ENCODE peak calls at places on chromosome 2, in four cellular contexts. P, H, I and C are unnamed samples.

GRCh38 chr2:45908316-45909150 is 257.1 kb downstream of the PRKCE start:
- DNase-seq in P (no peak), H (no peak), I (no peak), C (no peak)

GRCh38 chr2:144515694-144516416 is 4.1 kb downstream of the ZEB2 start:
- DNase-seq in P (no peak), H (no peak), I (no peak), C (no peak)

GRCh38 chr2:215435261-215435808 is 533 bp downstream of the FN1 start:
- DNase-seq in P (no peak), H (no peak), I (no peak), C (no peak)

GRCh38 chr2:74919827-74920226 is 38.6 kb upstream of the POLE4 start:
- DNase-seq in P (peak), H (peak), I (peak), C (no peak)

GRCh38 chr2:167342769-167343168 is 454.5 kb downstream of the XIRP2 start:
- DNase-seq in P (no peak), H (no peak), I (no peak), C (no peak)

GRCh38 chr2:223010641-223011040 is 41.3 kb upstream of the KCNE4 start:
- DNase-seq in P (no peak), H (no peak), I (no peak), C (no peak)

GRCh38 chr2:200422071-200422470 is 87.8 kb downstream of the KCTD18 start:
- DNase-seq in P (no peak), H (no peak), I (no peak), C (no peak)

GRCh38 chr2:219325657-219326056 is 6.9 kb downstream of the RESP18 start:
- DNase-seq in P (no peak), H (no peak), I (no peak), C (no peak)

GRCh38 chr2:10161206-10161931 is 38.8 kb downstream of the RRM2 start:
- DNase-seq in P (no peak), H (no peak), I (no peak), C (no peak)

GRCh38 chr2:10620481-10620880 is 69.3 kb downstream of the NOL10 start:
- DNase-seq in P (peak), H (no peak), I (peak), C (no peak)

GRCh38 chr2:113124181-113124961 is 3.0 kb upstream of the IL1RN start:
- DNase-seq in P (no peak), H (no peak), I (peak), C (peak)

GRCh38 chr2:172813314-172813888 is 77.8 kb downstream of the RAPGEF4 start:
- DNase-seq in P (no peak), H (no peak), I (no peak), C (no peak)

GRCh38 chr2:15223887-15224286 is 337.2 kb downstream of the NBAS start:
- DNase-seq in P (no peak), H (no peak), I (no peak), C (no peak)

GRCh38 chr2:147173186-147173575 is 671.6 kb upstream of the ACVR2A start:
- DNase-seq in P (no peak), H (no peak), I (no peak), C (no peak)

GRCh38 chr2:235595420-235596010 is 101.7 kb downstream of the AGAP1 start:
- DNase-seq in P (no peak), H (peak), I (peak), C (no peak)

GRCh38 chr2:218310853-218311542 is 18.7 kb upstream of the TMBIM1 start:
- DNase-seq in P (no peak), H (peak), I (no peak), C (no peak)

GRCh38 chr2:170177950-170178781 is at the start of gene MYO3B:
- DNase-seq in P (no peak), H (no peak), I (no peak), C (no peak)

GRCh38 chr2:161312996-161313395 is 4.8 kb downstream of the PSMD14 start:
- DNase-seq in P (no peak), H (no peak), I (no peak), C (no peak)

GRCh38 chr2:104702451-104702850 is 151.5 kb upstream of the POU3F3 start:
- DNase-seq in P (no peak), H (no peak), I (no peak), C (no peak)

GRCh38 chr2:2613279-2614199 is 282.5 kb upstream of the MYT1L start:
- DNase-seq in P (peak), H (peak), I (peak), C (peak)

GRCh38 chr2:105478670-105479069 is 79.8 kb upstream of the FHL2 start:
- DNase-seq in P (no peak), H (no peak), I (no peak), C (no peak)

GRCh38 chr2:186589733-186590537 is at the start of gene ITGAV:
- DNase-seq in P (peak), H (peak), I (peak), C (peak)

GRCh38 chr2:182132605-182133004 is 147.0 kb downstream of the PPP1R1C start:
- DNase-seq in P (no peak), H (no peak), I (no peak), C (no peak)

GRCh38 chr2:23663730-23664005 is 263.3 kb downstream of the ATAD2B start:
- DNase-seq in P (no peak), H (no peak), I (no peak), C (no peak)

GRCh38 chr2:84924173-84925106 is 19.0 kb downstream of the TMSB10 start:
- DNase-seq in P (peak), H (no peak), I (peak), C (peak)

GRCh38 chr2:42856106-42856860 is 63.9 kb upstream of the HAAO start:
- DNase-seq in P (no peak), H (no peak), I (no peak), C (no peak)

GRCh38 chr2:173187911-173188788 is 112.5 kb downstream of the MAP3K20 start:
- DNase-seq in P (no peak), H (no peak), I (no peak), C (no peak)

GRCh38 chr2:9690716-9691498 is 60.1 kb upstream of the YWHAQ start:
- DNase-seq in P (no peak), H (no peak), I (no peak), C (no peak)

GRCh38 chr2:168573128-168573903 is 117.2 kb downstream of the CERS6 start:
- DNase-seq in P (no peak), H (no peak), I (no peak), C (no peak)

GRCh38 chr2:220539481-220539880 is 912.1 kb downstream of the SLC4A3 start:
- DNase-seq in P (no peak), H (no peak), I (no peak), C (no peak)

GRCh38 chr2:63865159-63865799 is 23.6 kb downstream of the UGP2 start:
- DNase-seq in P (no peak), H (no peak), I (no peak), C (no peak)

GRCh38 chr2:123935405-123935804 is 89.7 kb upstream of the CNTNAP5 start:
- DNase-seq in P (no peak), H (no peak), I (no peak), C (no peak)

GRCh38 chr2:36339819-36340218 is 15.8 kb upstream of the CRIM1 start:
- DNase-seq in P (no peak), H (no peak), I (no peak), C (no peak)

GRCh38 chr2:191682148-191682547 is 4.2 kb downstream of the NABP1 start:
- DNase-seq in P (no peak), H (no peak), I (no peak), C (no peak)

GRCh38 chr2:70104231-70105111 is 17.2 kb downstream of the PCBP1 start:
- DNase-seq in P (no peak), H (peak), I (no peak), C (no peak)

GRCh38 chr2:26529406-26530070 is 51.6 kb upstream of the OTOF start:
- DNase-seq in P (no peak), H (no peak), I (no peak), C (no peak)

GRCh38 chr2:36620321-36620720 is 22.4 kb upstream of the FEZ2 start:
- DNase-seq in P (no peak), H (no peak), I (no peak), C (no peak)

GRCh38 chr2:112582314-112582746 is 2.1 kb upstream of the CHCHD5 start:
- DNase-seq in P (peak), H (peak), I (peak), C (no peak)

GRCh38 chr2:85887566-85888019 is 1.2 kb downstream of the ST3GAL5 start:
- DNase-seq in P (peak), H (peak), I (peak), C (no peak)

GRCh38 chr2:12847694-12848093 is 131.0 kb downstream of the TRIB2 start:
- DNase-seq in P (no peak), H (no peak), I (no peak), C (no peak)

GRCh38 chr2:96792772-96793749 is 23.0 kb upstream of the CNNM3 start:
- DNase-seq in P (no peak), H (no peak), I (no peak), C (no peak)
- H3K27ac ChIP-seq in P (no peak), H (no peak), I (no peak), C (no peak)

GRCh38 chr2:120607506-120607905 is 128.2 kb upstream of the GLI2 start:
- DNase-seq in P (no peak), H (no peak), I (no peak), C (no peak)

GRCh38 chr2:120606931-120607330 is 128.7 kb upstream of the GLI2 start:
- DNase-seq in P (no peak), H (no peak), I (no peak), C (no peak)

GRCh38 chr2:120605231-120605935 is 130.3 kb upstream of the GLI2 start:
- DNase-seq in P (no peak), H (peak), I (no peak), C (no peak)

GRCh38 chr2:120604767-120605166 is 130.9 kb upstream of the GLI2 start:
- DNase-seq in P (no peak), H (no peak), I (no peak), C (no peak)

DNA sequence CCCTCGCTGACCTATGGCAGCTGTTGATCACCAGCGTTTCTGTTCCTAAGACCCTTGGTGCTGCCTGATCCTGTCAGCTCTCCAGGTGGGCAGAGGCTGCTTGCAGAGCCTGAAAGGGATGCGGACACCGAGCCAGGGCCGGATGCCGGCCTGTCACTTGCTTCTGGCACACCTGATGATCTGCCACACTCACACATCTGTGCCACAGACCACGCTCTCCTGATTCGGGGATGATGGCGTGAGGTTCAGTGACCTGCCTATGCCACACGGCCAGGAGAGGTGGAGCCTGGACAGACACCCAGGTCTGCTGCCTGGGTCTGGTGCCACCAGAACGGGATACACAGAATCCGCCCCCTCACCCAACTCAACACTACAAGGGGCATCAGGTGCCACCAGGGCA is 129.4 kb upstream of the GLI2 start:
- DNase-seq in P (no peak), H (no peak), I (no peak), C (no peak)
- H3K27ac ChIP-seq in P (no peak), H (peak), I (no peak), C (no peak)

DNA sequence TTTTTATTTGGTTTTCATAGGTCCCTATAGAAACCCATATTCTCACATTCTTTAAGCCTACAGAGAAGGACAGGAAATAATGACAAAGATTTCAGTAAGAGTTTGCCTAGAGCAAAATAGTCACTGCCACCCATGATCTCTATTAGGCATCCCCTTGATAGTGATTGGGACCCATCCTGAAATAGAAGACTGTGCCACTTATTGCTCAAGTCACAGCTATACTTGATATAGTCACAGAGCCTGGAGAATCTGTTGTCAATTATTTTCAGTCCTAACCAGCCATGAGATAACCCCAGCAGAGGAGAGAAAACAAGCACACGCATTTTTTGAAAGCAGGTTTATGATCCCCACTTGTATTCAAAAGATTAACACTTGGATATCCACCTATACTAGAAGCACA is 8.2 kb downstream of the ERBB4 start:
- DNase-seq in P (no peak), H (no peak), I (no peak), C (no peak)
- H3K27ac ChIP-seq in P (no peak), H (no peak), I (no peak), C (no peak)

GRCh38 chr2:233075966-233076339 is 15.8 kb downstream of the INPP5D start:
- DNase-seq in P (peak), H (peak), I (peak), C (peak)
- H3K27ac ChIP-seq in P (peak), H (peak), I (peak), C (peak)

DNA sequence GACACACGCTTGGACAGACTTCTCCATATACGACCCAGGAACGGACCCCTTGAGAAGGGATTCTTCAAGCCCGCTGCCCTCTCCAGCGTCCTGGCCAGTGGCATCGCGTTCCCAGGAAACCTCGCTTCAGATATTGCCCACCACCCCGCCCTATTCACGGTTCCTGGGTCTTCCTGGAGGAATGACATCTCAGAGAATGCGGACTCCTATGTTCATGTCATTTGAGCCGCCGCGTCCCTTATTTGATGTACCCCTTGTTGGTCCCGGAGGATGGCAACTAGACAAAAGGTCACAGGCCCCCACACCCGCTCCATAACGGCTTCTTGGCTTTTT is 588 bp upstream of the CCDC93 start:
- DNase-seq in P (no peak), H (no peak), I (no peak), C (no peak)
- H3K27ac ChIP-seq in P (peak), H (peak), I (no peak), C (no peak)

GRCh38 chr2:188682864-188683263 is 291.3 kb upstream of the COL3A1 start:
- DNase-seq in P (no peak), H (no peak), I (no peak), C (no peak)

GRCh38 chr2:188677182-188677581 is 297.0 kb upstream of the COL3A1 start:
- DNase-seq in P (no peak), H (no peak), I (no peak), C (no peak)

GRCh38 chr2:188675391-188676011 is 298.7 kb upstream of the COL3A1 start:
- DNase-seq in P (no peak), H (no peak), I (no peak), C (no peak)

GRCh38 chr2:188676012-188676405 is 298.2 kb upstream of the COL3A1 start:
- DNase-seq in P (no peak), H (no peak), I (no peak), C (no peak)

GRCh38 chr2:188678921-188679320 is 295.3 kb upstream of the COL3A1 start:
- DNase-seq in P (no peak), H (no peak), I (no peak), C (no peak)
- H3K27ac ChIP-seq in P (no peak), H (no peak), I (no peak), C (no peak)

GRCh38 chr2:102321954-102322719 is 10.8 kb downstream of the IL1RL1 start:
- DNase-seq in P (no peak), H (no peak), I (no peak), C (no peak)
- H3K27ac ChIP-seq in P (no peak), H (no peak), I (no peak), C (no peak)

DNA sequence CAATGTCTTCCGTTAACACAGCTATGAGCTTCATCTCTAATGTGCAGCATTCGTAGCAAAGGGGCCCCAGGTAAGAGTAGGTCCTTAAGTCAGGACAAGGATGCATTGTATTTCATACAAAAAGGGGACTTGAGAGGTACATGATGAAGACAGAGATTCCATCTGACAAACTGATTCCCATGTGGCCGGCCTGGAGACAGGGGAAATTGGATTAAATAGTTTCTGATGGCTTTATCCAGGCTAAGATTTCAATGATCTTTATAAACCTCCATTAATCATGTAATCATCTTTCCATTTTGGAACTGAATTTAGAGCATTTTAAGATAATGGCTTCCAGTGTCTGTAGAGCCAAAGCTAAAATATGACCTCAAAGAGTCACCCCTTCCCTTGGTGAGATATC is 111.3 kb downstream of the NCKAP5 start:
- DNase-seq in P (no peak), H (no peak), I (no peak), C (no peak)
- H3K27ac ChIP-seq in P (no peak), H (no peak), I (no peak), C (no peak)